ENCODE peak calls at places on chromosomes 5 and 9, in eight cellular contexts. One of them, this sample, is unnamed.

GRCh38 chr5:158952951-158953350 is 146.8 kb downstream of the EBF1 start:
- DNase-seq in brain microvascular endothelial cell: no peak
- DNase-seq in coronary artery: no peak
- DNase-seq in foreskin keratinocyte: no peak
- DNase-seq in glutamatergic neuron: no peak
- DNase-seq in cardiac fibroblast: no peak
- DNase-seq in neural crest cell: no peak
- DNase-seq in transverse colon: no peak
- DNase-seq in this sample: no peak

GRCh38 chr9:94101169-94101853 is 17.0 kb downstream of the PTPDC1 start:
- DNase-seq in brain microvascular endothelial cell: no peak
- DNase-seq in coronary artery: no peak
- DNase-seq in foreskin keratinocyte: no peak
- DNase-seq in glutamatergic neuron: no peak
- DNase-seq in cardiac fibroblast: no peak
- DNase-seq in neural crest cell: no peak
- DNase-seq in transverse colon: no peak
- DNase-seq in this sample: no peak

GRCh38 chr5:153885166-153885565 is 153.5 kb downstream of the FAM114A2 start:
- DNase-seq in brain microvascular endothelial cell: no peak
- DNase-seq in coronary artery: no peak
- DNase-seq in foreskin keratinocyte: no peak
- DNase-seq in glutamatergic neuron: no peak
- DNase-seq in cardiac fibroblast: no peak
- DNase-seq in neural crest cell: no peak
- DNase-seq in transverse colon: no peak
- DNase-seq in this sample: no peak

GRCh38 chr5:95761771-95762680 is 30.9 kb downstream of the RHOBTB3 start:
- DNase-seq in brain microvascular endothelial cell: peak
- DNase-seq in coronary artery: no peak
- DNase-seq in foreskin keratinocyte: no peak
- DNase-seq in glutamatergic neuron: peak
- DNase-seq in cardiac fibroblast: peak
- DNase-seq in neural crest cell: no peak
- DNase-seq in transverse colon: no peak
- DNase-seq in this sample: no peak

GRCh38 chr9:117290306-117290705 is 124.6 kb downstream of the ASTN2 start:
- DNase-seq in brain microvascular endothelial cell: no peak
- DNase-seq in coronary artery: no peak
- DNase-seq in foreskin keratinocyte: no peak
- DNase-seq in glutamatergic neuron: no peak
- DNase-seq in cardiac fibroblast: no peak
- DNase-seq in neural crest cell: no peak
- DNase-seq in transverse colon: no peak
- DNase-seq in this sample: no peak

GRCh38 chr9:94714494-94714893 is 12.0 kb upstream of the AOPEP start:
- DNase-seq in brain microvascular endothelial cell: peak
- DNase-seq in coronary artery: no peak
- DNase-seq in foreskin keratinocyte: no peak
- DNase-seq in glutamatergic neuron: no peak
- DNase-seq in cardiac fibroblast: no peak
- DNase-seq in neural crest cell: no peak
- DNase-seq in transverse colon: no peak
- DNase-seq in this sample: no peak

GRCh38 chr9:100879884-100880283 is 148.6 kb upstream of the PLPPR1 start:
- DNase-seq in brain microvascular endothelial cell: no peak
- DNase-seq in coronary artery: no peak
- DNase-seq in foreskin keratinocyte: no peak
- DNase-seq in glutamatergic neuron: no peak
- DNase-seq in cardiac fibroblast: no peak
- DNase-seq in neural crest cell: no peak
- DNase-seq in transverse colon: no peak
- DNase-seq in this sample: no peak

GRCh38 chr5:108753877-108754276 is 6.2 kb downstream of the FER start:
- DNase-seq in brain microvascular endothelial cell: peak
- DNase-seq in coronary artery: no peak
- DNase-seq in foreskin keratinocyte: peak
- DNase-seq in glutamatergic neuron: no peak
- DNase-seq in cardiac fibroblast: no peak
- DNase-seq in neural crest cell: no peak
- DNase-seq in transverse colon: no peak
- DNase-seq in this sample: no peak

GRCh38 chr5:159184858-159185381 is 24.4 kb downstream of the RNF145 start:
- DNase-seq in brain microvascular endothelial cell: peak
- DNase-seq in coronary artery: no peak
- DNase-seq in foreskin keratinocyte: peak
- DNase-seq in glutamatergic neuron: no peak
- DNase-seq in cardiac fibroblast: peak
- DNase-seq in neural crest cell: no peak
- DNase-seq in transverse colon: no peak
- DNase-seq in this sample: no peak

GRCh38 chr9:17928768-17929167 is 349.9 kb downstream of the SH3GL2 start:
- DNase-seq in brain microvascular endothelial cell: no peak
- DNase-seq in coronary artery: no peak
- DNase-seq in foreskin keratinocyte: no peak
- DNase-seq in glutamatergic neuron: no peak
- DNase-seq in cardiac fibroblast: no peak
- DNase-seq in neural crest cell: no peak
- DNase-seq in transverse colon: no peak
- DNase-seq in this sample: no peak

GRCh38 chr5:60943624-60944023 is 1.2 kb downstream of the ERCC8 start:
- DNase-seq in brain microvascular endothelial cell: no peak
- DNase-seq in coronary artery: no peak
- DNase-seq in foreskin keratinocyte: no peak
- DNase-seq in glutamatergic neuron: no peak
- DNase-seq in cardiac fibroblast: no peak
- DNase-seq in neural crest cell: no peak
- DNase-seq in transverse colon: no peak
- DNase-seq in this sample: no peak

GRCh38 chr9:79193506-79194223 is 378.1 kb upstream of the TLE4 start:
- DNase-seq in brain microvascular endothelial cell: no peak
- DNase-seq in coronary artery: no peak
- DNase-seq in foreskin keratinocyte: no peak
- DNase-seq in glutamatergic neuron: no peak
- DNase-seq in cardiac fibroblast: no peak
- DNase-seq in neural crest cell: no peak
- DNase-seq in transverse colon: no peak
- DNase-seq in this sample: no peak

GRCh38 chr9:34986541-34987047 is 3.0 kb upstream of the DNAJB5 start:
- DNase-seq in brain microvascular endothelial cell: no peak
- DNase-seq in coronary artery: peak
- DNase-seq in foreskin keratinocyte: peak
- DNase-seq in glutamatergic neuron: peak
- DNase-seq in cardiac fibroblast: peak
- DNase-seq in neural crest cell: peak
- DNase-seq in transverse colon: no peak
- DNase-seq in this sample: peak

GRCh38 chr5:179385892-179386291 is 40.6 kb upstream of the ADAMTS2 start:
- DNase-seq in brain microvascular endothelial cell: peak
- DNase-seq in coronary artery: peak
- DNase-seq in foreskin keratinocyte: no peak
- DNase-seq in glutamatergic neuron: no peak
- DNase-seq in cardiac fibroblast: no peak
- DNase-seq in neural crest cell: no peak
- DNase-seq in transverse colon: no peak
- DNase-seq in this sample: no peak

GRCh38 chr5:141513627-141514329 is 24.9 kb downstream of the PCDHGC5 start:
- DNase-seq in brain microvascular endothelial cell: peak
- DNase-seq in coronary artery: peak
- DNase-seq in foreskin keratinocyte: peak
- DNase-seq in glutamatergic neuron: peak
- DNase-seq in cardiac fibroblast: peak
- DNase-seq in neural crest cell: peak
- DNase-seq in transverse colon: peak
- DNase-seq in this sample: peak

GRCh38 chr5:79746645-79747044 is 57.0 kb downstream of the CMYA5 start:
- DNase-seq in brain microvascular endothelial cell: no peak
- DNase-seq in coronary artery: no peak
- DNase-seq in foreskin keratinocyte: no peak
- DNase-seq in glutamatergic neuron: no peak
- DNase-seq in cardiac fibroblast: no peak
- DNase-seq in neural crest cell: no peak
- DNase-seq in transverse colon: no peak
- DNase-seq in this sample: no peak

GRCh38 chr9:7756088-7756487 is 43.5 kb downstream of the DMAC1 start:
- DNase-seq in brain microvascular endothelial cell: no peak
- DNase-seq in coronary artery: no peak
- DNase-seq in foreskin keratinocyte: peak
- DNase-seq in glutamatergic neuron: no peak
- DNase-seq in cardiac fibroblast: no peak
- DNase-seq in neural crest cell: no peak
- DNase-seq in transverse colon: no peak
- DNase-seq in this sample: no peak

GRCh38 chr5:31854181-31854624 is 215.3 kb downstream of the PDZD2 start:
- DNase-seq in brain microvascular endothelial cell: no peak
- DNase-seq in coronary artery: no peak
- DNase-seq in foreskin keratinocyte: peak
- DNase-seq in glutamatergic neuron: no peak
- DNase-seq in cardiac fibroblast: peak
- DNase-seq in neural crest cell: no peak
- DNase-seq in transverse colon: no peak
- DNase-seq in this sample: peak

GRCh38 chr9:95089916-95090791 is 227.4 kb downstream of the FANCC start:
- DNase-seq in brain microvascular endothelial cell: no peak
- DNase-seq in coronary artery: no peak
- DNase-seq in foreskin keratinocyte: no peak
- DNase-seq in glutamatergic neuron: no peak
- DNase-seq in cardiac fibroblast: no peak
- DNase-seq in neural crest cell: no peak
- DNase-seq in transverse colon: no peak
- DNase-seq in this sample: peak

GRCh38 chr9:96009690-96010477 is 134.4 kb downstream of the ERCC6L2 start:
- DNase-seq in brain microvascular endothelial cell: peak
- DNase-seq in coronary artery: no peak
- DNase-seq in foreskin keratinocyte: no peak
- DNase-seq in glutamatergic neuron: no peak
- DNase-seq in cardiac fibroblast: no peak
- DNase-seq in neural crest cell: no peak
- DNase-seq in transverse colon: peak
- DNase-seq in this sample: no peak

GRCh38 chr5:158013939-158014338 is 155.0 kb upstream of the CLINT1 start:
- DNase-seq in brain microvascular endothelial cell: peak
- DNase-seq in coronary artery: no peak
- DNase-seq in foreskin keratinocyte: peak
- DNase-seq in glutamatergic neuron: peak
- DNase-seq in cardiac fibroblast: peak
- DNase-seq in neural crest cell: no peak
- DNase-seq in transverse colon: peak
- DNase-seq in this sample: no peak

GRCh38 chr9:70580593-70581195 is 166.2 kb upstream of the KLF9 start:
- DNase-seq in brain microvascular endothelial cell: no peak
- DNase-seq in coronary artery: no peak
- DNase-seq in foreskin keratinocyte: no peak
- DNase-seq in glutamatergic neuron: no peak
- DNase-seq in cardiac fibroblast: no peak
- DNase-seq in neural crest cell: no peak
- DNase-seq in transverse colon: no peak
- DNase-seq in this sample: no peak

DNA sequence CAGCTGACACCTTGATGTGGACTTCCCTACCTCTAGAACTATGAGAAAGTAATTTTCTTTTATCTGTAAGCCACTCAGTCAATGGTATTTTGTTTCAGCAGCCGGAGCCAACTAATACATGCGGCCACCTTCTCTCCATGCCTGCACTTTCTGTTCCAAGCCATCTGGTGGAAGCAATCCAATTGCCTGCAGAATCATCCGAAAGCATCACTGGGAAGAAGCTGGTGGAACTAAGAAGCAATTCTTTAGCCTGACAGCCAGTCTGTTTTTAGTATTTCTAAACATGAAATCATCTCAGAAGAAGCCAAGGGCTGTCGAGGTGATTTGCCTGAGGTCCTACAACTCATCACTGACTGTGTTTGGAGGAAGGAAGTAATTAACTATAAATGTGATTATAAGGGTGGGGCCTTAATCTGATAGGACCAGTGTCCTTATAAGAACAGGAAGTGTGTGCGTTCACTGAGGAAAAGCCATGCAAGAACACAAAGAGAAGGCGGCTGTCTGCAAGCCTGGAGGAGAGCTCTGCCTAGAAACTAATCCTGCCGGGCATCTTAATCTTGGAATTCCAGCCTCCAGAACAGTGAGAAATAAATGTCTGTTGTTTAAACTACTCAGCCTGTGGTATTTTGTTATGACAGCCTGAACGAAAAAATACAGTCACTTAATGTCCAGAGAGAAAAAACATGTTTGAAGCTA is 49.1 kb downstream of the NXNL2 start:
- DNase-seq in brain microvascular endothelial cell: peak
- DNase-seq in coronary artery: no peak
- DNase-seq in foreskin keratinocyte: peak
- DNase-seq in glutamatergic neuron: no peak
- DNase-seq in cardiac fibroblast: peak
- DNase-seq in neural crest cell: no peak
- DNase-seq in transverse colon: no peak
- DNase-seq in this sample: no peak
- TF ChIP-seq CTCF in brain microvascular endothelial cell: no peak
- TF ChIP-seq CTCF in coronary artery: no peak
- TF ChIP-seq CTCF in foreskin keratinocyte: no peak
- TF ChIP-seq CTCF in glutamatergic neuron: no peak
- TF ChIP-seq CTCF in cardiac fibroblast: no peak
- TF ChIP-seq CTCF in neural crest cell: no peak
- TF ChIP-seq CTCF in transverse colon: no peak
- TF ChIP-seq CTCF in this sample: no peak

DNA sequence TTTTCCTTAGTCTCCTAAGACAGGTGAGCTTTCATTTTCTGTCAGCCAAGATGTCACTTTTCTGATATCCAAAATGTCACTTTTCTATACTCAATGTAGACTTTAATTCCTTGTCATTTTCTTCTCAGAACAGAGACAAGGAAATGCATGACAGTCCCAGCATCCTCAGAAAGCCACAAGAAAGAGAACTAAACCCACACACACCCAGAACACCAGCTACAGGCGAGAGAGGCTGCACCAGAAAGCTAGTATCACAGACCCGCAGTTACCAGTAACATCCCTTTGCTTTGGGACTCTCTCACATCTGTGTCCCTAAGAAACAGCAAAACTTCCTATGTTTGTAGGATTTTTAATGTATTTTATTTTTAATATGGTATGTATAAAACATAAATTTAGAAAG is 17.1 kb downstream of the TRMO start:
- DNase-seq in brain microvascular endothelial cell: no peak
- DNase-seq in coronary artery: no peak
- DNase-seq in foreskin keratinocyte: no peak
- DNase-seq in glutamatergic neuron: no peak
- DNase-seq in cardiac fibroblast: no peak
- DNase-seq in neural crest cell: no peak
- DNase-seq in transverse colon: no peak
- DNase-seq in this sample: no peak
- TF ChIP-seq CTCF in brain microvascular endothelial cell: no peak
- TF ChIP-seq CTCF in coronary artery: no peak
- TF ChIP-seq CTCF in foreskin keratinocyte: no peak
- TF ChIP-seq CTCF in glutamatergic neuron: no peak
- TF ChIP-seq CTCF in cardiac fibroblast: no peak
- TF ChIP-seq CTCF in neural crest cell: no peak
- TF ChIP-seq CTCF in transverse colon: no peak
- TF ChIP-seq CTCF in this sample: no peak

GRCh38 chr5:53123702-53124101 is 14.1 kb upstream of the MOCS2 start:
- DNase-seq in brain microvascular endothelial cell: no peak
- DNase-seq in coronary artery: no peak
- DNase-seq in foreskin keratinocyte: no peak
- DNase-seq in glutamatergic neuron: no peak
- DNase-seq in cardiac fibroblast: peak
- DNase-seq in neural crest cell: no peak
- DNase-seq in transverse colon: no peak
- DNase-seq in this sample: no peak
- TF ChIP-seq CTCF in brain microvascular endothelial cell: no peak
- TF ChIP-seq CTCF in coronary artery: no peak
- TF ChIP-seq CTCF in foreskin keratinocyte: peak
- TF ChIP-seq CTCF in glutamatergic neuron: no peak
- TF ChIP-seq CTCF in cardiac fibroblast: no peak
- TF ChIP-seq CTCF in neural crest cell: peak
- TF ChIP-seq CTCF in transverse colon: no peak
- TF ChIP-seq CTCF in this sample: peak

GRCh38 chr9:89175739-89176360 is 2.8 kb downstream of the SHC3 start:
- DNase-seq in brain microvascular endothelial cell: no peak
- DNase-seq in coronary artery: no peak
- DNase-seq in foreskin keratinocyte: no peak
- DNase-seq in glutamatergic neuron: no peak
- DNase-seq in cardiac fibroblast: no peak
- DNase-seq in neural crest cell: no peak
- DNase-seq in transverse colon: no peak
- DNase-seq in this sample: no peak
- TF ChIP-seq CTCF in brain microvascular endothelial cell: peak
- TF ChIP-seq CTCF in coronary artery: no peak
- TF ChIP-seq CTCF in foreskin keratinocyte: no peak
- TF ChIP-seq CTCF in glutamatergic neuron: peak
- TF ChIP-seq CTCF in cardiac fibroblast: no peak
- TF ChIP-seq CTCF in neural crest cell: no peak
- TF ChIP-seq CTCF in transverse colon: no peak
- TF ChIP-seq CTCF in this sample: no peak